ENCODE peak calls at places on chromosomes 11 and 22, in five cellular contexts. U is stomach, W is left ventricle myocardium inferior, E is AG10803, Q is astrocyte of the cerebellum. H is an unnamed sample.

GRCh38 chr11:72238040-72238450 is 5.9 kb downstream of the PHOX2A start:
- DNase-seq in U (peak; percentile 53), W (no peak), E (peak; percentile 61), Q (peak; percentile 29), H (peak; percentile 70)

GRCh38 chr11:8297781-8298440 is 34.2 kb upstream of the LMO1 start:
- DNase-seq in U (peak; percentile 8), W (no peak), E (no peak), Q (no peak), H (no peak)

GRCh38 chr11:69533296-69534165 is 52.1 kb downstream of the LINC01488 start:
- DNase-seq in U (no peak), W (no peak), E (no peak), Q (no peak), H (no peak)

GRCh38 chr11:3954448-3955298 is 99.2 kb downstream of the STIM1 start:
- DNase-seq in U (no peak), W (no peak), E (no peak), Q (no peak), H (no peak)

GRCh38 chr11:95500466-95500865 is 269.5 kb upstream of the SESN3 start:
- DNase-seq in U (no peak), W (no peak), E (no peak), Q (no peak), H (no peak)

GRCh38 chr11:73389902-73390301 is 13.7 kb downstream of the RELT start:
- DNase-seq in U (no peak), W (no peak), E (no peak), Q (no peak), H (no peak)

GRCh38 chr22:44990328-44990727 is 19.5 kb downstream of the PHF21B start:
- DNase-seq in U (no peak), W (no peak), E (no peak), Q (no peak), H (no peak)

GRCh38 chr11:27720277-27720830 is 20.1 kb upstream of the BDNF start:
- DNase-seq in U (no peak), W (no peak), E (no peak), Q (no peak), H (peak; percentile 67)

GRCh38 chr22:17569971-17570511 is 6.7 kb downstream of the SLC25A18 start:
- DNase-seq in U (no peak), W (no peak), E (no peak), Q (no peak), H (peak; percentile 72)

GRCh38 chr22:47195676-47196492 is 433.4 kb downstream of the TBC1D22A start:
- DNase-seq in U (peak; percentile 18), W (no peak), E (no peak), Q (no peak), H (no peak)

GRCh38 chr11:72070486-72070885 is 9.9 kb downstream of the NUMA1 start:
- DNase-seq in U (no peak), W (no peak), E (no peak), Q (no peak), H (no peak)

GRCh38 chr22:46810856-46811786 is 48.7 kb downstream of the TBC1D22A start:
- DNase-seq in U (peak; percentile 19), W (no peak), E (no peak), Q (no peak), H (no peak)

GRCh38 chr11:104534268-104534667 is 364.0 kb downstream of the CASP12 start:
- DNase-seq in U (no peak), W (no peak), E (no peak), Q (peak; percentile 6), H (peak; percentile 63)

GRCh38 chr11:69915151-69915500 is 95.9 kb upstream of the FGF3 start:
- DNase-seq in U (no peak), W (no peak), E (peak; percentile 10), Q (no peak), H (no peak)

GRCh38 chr11:5280582-5281102 is 10.9 kb upstream of the HBE1 start:
- DNase-seq in U (peak; percentile 45), W (peak; percentile 17), E (peak; percentile 98), Q (peak; percentile 96), H (peak; percentile 100)

DNA sequence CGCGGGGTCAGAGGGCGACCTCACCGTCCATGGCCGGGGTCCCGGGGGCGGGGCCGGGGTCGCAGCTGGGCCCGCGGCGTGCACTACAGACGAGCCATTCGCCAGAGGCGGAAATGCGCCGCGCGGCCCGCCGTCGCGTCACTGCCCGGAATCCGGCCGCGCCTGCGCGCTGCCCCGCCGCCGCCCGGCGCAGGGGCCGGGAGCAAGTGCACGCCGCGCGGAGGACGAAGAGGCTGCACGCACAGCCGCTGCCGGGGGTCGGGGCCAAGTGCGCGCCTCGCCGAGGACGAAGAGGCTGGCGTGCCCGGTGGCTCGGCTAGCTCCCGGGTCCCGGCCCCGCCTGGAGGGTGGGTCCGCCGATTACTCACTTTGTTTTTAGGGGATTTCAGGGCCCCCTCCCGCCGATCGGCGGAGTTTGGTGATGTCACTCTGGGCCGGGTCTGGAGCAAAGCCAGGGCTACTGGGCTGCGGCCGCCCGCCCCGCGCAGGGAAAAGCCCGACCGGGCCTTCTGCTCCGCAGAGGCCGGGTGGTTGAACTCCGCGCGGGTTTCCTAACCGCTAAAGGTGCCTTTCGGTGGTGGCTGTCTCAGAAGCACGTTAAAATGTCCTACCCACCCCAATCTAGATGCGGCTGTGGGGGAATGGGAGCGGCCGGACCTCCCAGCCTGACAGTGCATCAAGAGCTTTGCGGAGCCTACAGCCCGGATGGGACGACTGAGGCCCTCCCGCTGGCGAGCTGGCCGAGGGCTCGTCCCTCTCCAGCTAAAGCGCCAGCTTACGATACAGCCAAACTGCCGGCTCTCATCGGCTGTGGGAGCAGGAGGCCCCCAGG is at the start of gene RELA:
- DNase-seq in U (peak; percentile 93), W (peak; percentile 95), E (peak; percentile 96), Q (peak; percentile 74), H (peak; percentile 97)
- TF ChIP-seq CTCF in U (no peak), W (no peak), E (no peak), Q (no peak), H (no peak)

GRCh38 chr11:120169981-120170698 is 32.2 kb upstream of the TRIM29 start:
- DNase-seq in U (no peak), W (no peak), E (no peak), Q (no peak), H (no peak)

GRCh38 chr11:120167659-120168058 is 29.7 kb upstream of the TRIM29 start:
- DNase-seq in U (no peak), W (no peak), E (no peak), Q (no peak), H (no peak)

GRCh38 chr11:120168960-120169681 is 31.2 kb upstream of the TRIM29 start:
- DNase-seq in U (peak; percentile 75), W (peak; percentile 61), E (peak; percentile 34), Q (no peak), H (peak; percentile 63)

GRCh38 chr11:120170741-120171261 is 32.9 kb upstream of the TRIM29 start:
- DNase-seq in U (no peak), W (no peak), E (no peak), Q (no peak), H (no peak)

GRCh38 chr11:120168108-120168959 is 30.4 kb upstream of the TRIM29 start:
- DNase-seq in U (no peak), W (no peak), E (no peak), Q (no peak), H (no peak)
- H3K4me3 ChIP-seq in U (peak overlapping the region; percentile 59), W (peak overlapping the region; percentile 66), E (peak overlapping the region; percentile 59), Q (peak overlapping the region; percentile 37), H (peak overlapping the region; percentile 51)

GRCh38 chr11:77411717-77412441 is 62.0 kb downstream of the PAK1 start:
- DNase-seq in U (peak; percentile 90), W (peak; percentile 81), E (peak; percentile 80), Q (peak; percentile 60), H (peak; percentile 88)
- TF ChIP-seq CTCF in U (no peak), W (peak; percentile 16), E (peak; percentile 27), Q (no peak), H (peak; percentile 3)

GRCh38 chr11:94401773-94402265 is 600 bp upstream of the GPR83 start:
- DNase-seq in U (no peak), W (no peak), E (no peak), Q (no peak), H (peak; percentile 6)
- H3K4me3 ChIP-seq in U (no peak overlapping the region), W (peak overlapping the region; percentile 65), E (peak overlapping the region; percentile 54), Q (peak overlapping the region; percentile 46), H (peak overlapping the region; percentile 31)

DNA sequence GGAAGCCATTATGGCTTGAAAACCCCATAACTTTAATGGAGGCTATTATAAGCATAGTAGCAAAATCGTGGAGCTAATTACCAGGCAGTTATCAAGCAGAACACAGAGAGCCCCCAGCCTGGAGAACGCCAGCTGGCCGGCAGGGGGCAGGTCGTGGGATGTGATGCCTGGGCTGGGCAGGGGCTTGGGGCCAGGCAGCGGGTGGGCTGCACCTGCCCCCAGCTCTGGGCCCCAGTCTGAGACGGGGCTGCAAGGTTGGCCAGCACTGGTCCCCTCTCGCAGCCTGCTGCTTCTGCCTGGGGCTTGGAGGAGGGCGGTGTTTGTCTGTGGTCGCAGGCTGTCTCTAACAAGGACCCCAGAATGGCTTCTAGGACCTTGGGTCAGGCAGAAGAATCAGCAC is 20.9 kb downstream of the B3GAT1 start:
- DNase-seq in U (no peak), W (no peak), E (no peak), Q (no peak), H (no peak)
- TF ChIP-seq CTCF in U (no peak), W (no peak), E (no peak), Q (no peak), H (no peak)

GRCh38 chr22:50469377-50470305 is 5.2 kb downstream of the SBF1 start:
- DNase-seq in U (peak; percentile 83), W (peak; percentile 41), E (peak; percentile 27), Q (peak; percentile 8), H (peak; percentile 16)

GRCh38 chr22:50470491-50470890 is 4.3 kb downstream of the SBF1 start:
- DNase-seq in U (no peak), W (no peak), E (no peak), Q (no peak), H (no peak)

GRCh38 chr22:50467773-50468440 is 6.9 kb downstream of the SBF1 start:
- DNase-seq in U (no peak), W (no peak), E (no peak), Q (no peak), H (no peak)

GRCh38 chr22:50467341-50467740 is 7.5 kb downstream of the SBF1 start:
- DNase-seq in U (no peak), W (no peak), E (no peak), Q (no peak), H (no peak)

DNA sequence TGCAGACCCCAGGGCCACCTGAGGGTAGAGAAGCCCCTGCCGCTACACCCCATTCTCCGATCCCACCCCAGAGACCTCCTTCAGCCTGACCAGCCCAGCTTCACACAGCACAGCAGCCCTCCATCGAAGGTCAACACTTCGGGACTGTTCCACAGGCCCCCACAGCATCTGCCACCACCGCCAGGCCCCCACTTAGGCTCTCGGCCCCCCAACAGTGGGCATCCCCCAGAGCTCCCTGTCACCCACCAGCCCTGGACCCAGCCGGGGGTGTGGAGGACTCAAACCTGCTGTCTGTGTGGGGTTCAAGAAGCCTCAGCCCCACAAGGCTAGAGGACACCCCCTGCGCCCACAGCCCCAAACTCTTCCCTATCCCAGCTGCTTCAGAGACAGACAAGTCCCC is 6.2 kb downstream of the SBF1 start:
- DNase-seq in U (no peak), W (no peak), E (no peak), Q (no peak), H (no peak)
- H3K4me3 ChIP-seq in U (no peak overlapping the region), W (no peak overlapping the region), E (no peak overlapping the region), Q (no peak overlapping the region), H (no peak overlapping the region)

DNA sequence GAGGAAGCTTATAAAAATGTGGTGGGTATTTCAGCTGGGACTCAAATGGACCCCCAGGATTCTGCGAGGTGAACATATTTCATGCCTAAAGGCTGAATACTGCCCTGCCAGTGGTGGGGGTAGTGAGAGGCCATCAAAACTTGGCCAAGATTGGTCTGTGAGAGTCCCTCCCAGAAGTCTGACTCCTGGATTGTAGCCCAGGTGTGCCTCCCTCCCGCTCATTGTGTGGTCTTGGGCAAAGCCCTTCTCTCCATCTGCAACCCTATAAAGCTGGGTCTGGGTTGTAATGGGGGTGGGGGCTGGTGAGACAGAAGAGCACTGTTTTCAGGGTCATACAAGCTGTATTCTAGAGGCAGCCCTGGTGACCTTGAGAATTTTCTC is 888 bp downstream of the HTATIP2 start:
- DNase-seq in U (no peak), W (no peak), E (no peak), Q (no peak), H (peak; percentile 10)
- TF ChIP-seq CTCF in U (no peak), W (no peak), E (no peak), Q (no peak), H (no peak)